ENCODE peak calls at places on chromosomes 16 and 17, in six cellular contexts. X, Z, C, B, T and G are unnamed samples. For H3K4me1, the result is how much of the 10 kb centered on the place peaks cover.

GRCh38 chr16:11379420-11379819 is 34.2 kb downstream of the RMI2 start:
- DNase-seq in X (no peak), Z (no peak), C (no peak), B (peak), T (no peak), G (no peak)

GRCh38 chr16:46907061-46907774 is 23.1 kb downstream of the GPT2 start:
- DNase-seq in X (no peak), Z (no peak), C (no peak), B (no peak), T (no peak), G (no peak)

GRCh38 chr16:4488486-4488967 is 12.3 kb downstream of the HMOX2 start:
- DNase-seq in X (no peak), Z (no peak), C (no peak), B (no peak), T (no peak), G (no peak)

GRCh38 chr16:1791256-1791942 is 2.1 kb downstream of the IGFALS start:
- DNase-seq in X (no peak), Z (no peak), C (no peak), B (peak), T (no peak), G (no peak)

GRCh38 chr17:54948380-54948779 is 20.1 kb downstream of the COX11 start:
- DNase-seq in X (no peak), Z (no peak), C (no peak), B (no peak), T (no peak), G (no peak)

GRCh38 chr16:78675312-78675711 is 575.9 kb downstream of the WWOX start:
- DNase-seq in X (peak), Z (no peak), C (no peak), B (no peak), T (no peak), G (no peak)

GRCh38 chr16:54991525-54991924 is 60.9 kb downstream of the IRX5 start:
- DNase-seq in X (no peak), Z (no peak), C (no peak), B (no peak), T (no peak), G (no peak)

GRCh38 chr17:1423456-1424135 is 23.6 kb upstream of the YWHAE start:
- DNase-seq in X (no peak), Z (no peak), C (no peak), B (no peak), T (no peak), G (no peak)

GRCh38 chr16:81592353-81592866 is 147.8 kb downstream of the CMIP start:
- DNase-seq in X (no peak), Z (no peak), C (no peak), B (peak), T (no peak), G (no peak)

GRCh38 chr17:73972901-73973300 is 230.6 kb upstream of the RPL38 start:
- DNase-seq in X (no peak), Z (no peak), C (no peak), B (no peak), T (no peak), G (no peak)

GRCh38 chr16:66487580-66488235 is 60.6 kb downstream of the BEAN1 start:
- DNase-seq in X (no peak), Z (no peak), C (no peak), B (no peak), T (no peak), G (no peak)

GRCh38 chr17:17849147-17849820 is 12.5 kb upstream of the SREBF1 start:
- DNase-seq in X (peak), Z (peak), C (peak), B (peak), T (peak), G (peak)

GRCh38 chr16:80081851-80082250 is 458.9 kb upstream of the DYNLRB2 start:
- DNase-seq in X (no peak), Z (no peak), C (no peak), B (no peak), T (no peak), G (no peak)

GRCh38 chr17:7704601-7705268 is at the start of gene EFNB3:
- DNase-seq in X (no peak), Z (no peak), C (no peak), B (peak), T (no peak), G (no peak)

GRCh38 chr17:27535178-27535928 is 79.1 kb downstream of the KSR1 start:
- DNase-seq in X (no peak), Z (no peak), C (no peak), B (no peak), T (no peak), G (no peak)

GRCh38 chr17:76726766-76727718 is at the start of gene METTL23:
- DNase-seq in X (peak), Z (peak), C (peak), B (peak), T (no peak), G (no peak)

DNA sequence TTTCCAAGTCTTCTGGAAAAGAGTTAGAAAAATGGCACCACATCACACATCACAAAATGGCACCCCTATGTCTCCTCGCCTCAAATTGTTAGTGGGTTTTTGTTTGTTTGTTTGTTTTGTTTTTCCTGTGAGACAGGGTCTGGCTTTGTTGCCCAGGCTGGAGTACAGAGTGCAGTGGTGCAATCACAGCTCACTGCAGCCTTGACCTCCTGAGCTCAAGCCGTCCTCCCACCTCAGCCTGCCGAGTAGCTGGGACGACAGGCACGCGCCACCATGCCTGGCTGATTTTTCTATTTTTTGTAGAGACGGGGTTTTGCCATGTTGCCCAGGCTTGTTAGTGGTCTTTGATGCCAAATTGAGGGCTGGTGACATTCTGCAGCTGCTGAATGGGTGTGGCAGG is 3.8 kb upstream of the CRISPLD2 start:
- DNase-seq in X (no peak), Z (no peak), C (no peak), B (peak), T (no peak), G (no peak)
- H3K4me1 ChIP-seq in X (under half), Z (under half), C (under half), B (under half), T (under half), G (under half)

GRCh38 chr16:17362191-17362590 is 108.6 kb downstream of the XYLT1 start:
- DNase-seq in X (no peak), Z (no peak), C (no peak), B (no peak), T (no peak), G (no peak)
- H3K4me1 ChIP-seq in X (under half), Z (under half), C (under half), B (under half), T (under half), G (under half)

DNA sequence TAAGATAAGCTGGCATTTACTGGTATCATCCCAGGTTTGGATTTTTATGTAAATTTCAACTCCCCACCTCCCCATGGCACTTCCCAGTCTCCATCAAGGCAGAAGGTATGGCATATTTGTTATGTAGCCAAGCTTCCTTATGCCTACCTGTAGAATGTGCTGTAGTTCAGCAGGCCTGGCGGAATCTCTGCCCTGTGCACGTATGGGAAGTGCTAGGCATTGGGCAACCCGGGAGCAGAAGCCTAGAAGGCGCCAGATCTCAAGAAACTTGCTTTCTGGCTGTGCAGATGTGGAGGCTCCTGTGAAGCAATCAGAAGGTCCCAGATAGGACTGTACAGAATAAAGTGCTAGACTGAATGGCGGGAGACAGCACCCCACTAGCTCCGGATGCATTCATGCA is 64.7 kb downstream of the SNX20 start:
- DNase-seq in X (no peak), Z (no peak), C (no peak), B (no peak), T (no peak), G (no peak)
- H3K4me1 ChIP-seq in X (under half), Z (under half), C (under half), B (under half), T (under half), G (under half)

GRCh38 chr17:38870259-38871165 is 654 bp downstream of the LASP1 start:
- DNase-seq in X (peak), Z (peak), C (peak), B (peak), T (no peak), G (peak)

GRCh38 chr17:38868095-38868967 is 1.5 kb upstream of the LASP1 start:
- DNase-seq in X (peak), Z (peak), C (peak), B (peak), T (no peak), G (no peak)

GRCh38 chr17:38868968-38869646 is 751 bp upstream of the LASP1 start:
- DNase-seq in X (peak), Z (peak), C (peak), B (peak), T (peak), G (peak)

GRCh38 chr17:38871247-38871991 is 1.6 kb downstream of the LASP1 start:
- DNase-seq in X (peak), Z (no peak), C (peak), B (no peak), T (peak), G (peak)

DNA sequence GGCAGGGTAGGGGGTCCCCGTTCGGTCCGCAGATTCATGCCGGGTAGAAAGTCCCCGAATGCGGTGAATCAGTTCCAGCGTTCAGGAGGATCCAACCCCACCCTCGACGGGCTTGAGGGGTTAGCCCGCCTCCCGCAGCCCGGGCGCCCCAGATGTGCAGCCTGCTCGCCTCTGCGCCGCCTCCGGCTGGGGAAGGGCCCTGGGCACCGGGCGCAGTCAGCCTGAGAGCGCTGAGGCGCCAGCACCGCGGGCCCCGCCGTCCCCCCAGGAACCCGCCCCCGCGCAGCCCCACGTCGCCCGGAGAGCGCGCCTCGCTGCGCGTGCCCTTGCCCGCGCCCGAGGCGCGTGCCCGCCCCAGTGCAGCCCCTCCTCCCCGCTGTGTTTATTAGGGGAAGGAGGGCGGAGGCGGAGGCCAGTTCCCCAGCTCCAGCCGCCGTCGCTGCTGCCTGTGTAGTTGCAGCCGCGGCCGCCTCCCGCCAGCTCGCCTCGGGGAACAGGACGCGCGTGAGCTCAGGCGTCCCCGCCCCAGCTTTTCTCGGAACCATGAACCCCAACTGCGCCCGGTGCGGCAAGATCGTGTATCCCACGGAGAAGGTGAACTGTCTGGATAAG is at the start of gene LASP1:
- DNase-seq in X (peak), Z (peak), C (peak), B (peak), T (peak), G (peak)
- H3K4me1 ChIP-seq in X (half or more), Z (under half), C (under half), B (under half), T (under half), G (under half)

GRCh38 chr16:53741546-53741945 is 37.6 kb downstream of the FTO start:
- DNase-seq in X (no peak), Z (no peak), C (no peak), B (no peak), T (no peak), G (no peak)
- H3K4me1 ChIP-seq in X (half or more), Z (under half), C (under half), B (under half), T (under half), G (under half)